ENCODE peak calls at places on chromosomes 1 and 21, in seven cellular contexts. B is HCT116, X is K562, R is H1, K is SK-N-SH, T is HepG2, W is GM12878. J is an unnamed sample.

GRCh38 chr1:237316352-237316751 is 274.4 kb downstream of the RYR2 start:
- DNase-seq in B (no peak), X (no peak), R (no peak), K (no peak), T (no peak), W (no peak), J (no peak)

GRCh38 chr1:77347646-77348045 is 65.8 kb downstream of the AK5 start:
- DNase-seq in B (peak), X (peak), R (no peak), K (no peak), T (peak), W (no peak), J (peak)

GRCh38 chr1:55696181-55696580 is 481.0 kb upstream of the USP24 start:
- DNase-seq in B (no peak), X (no peak), R (no peak), K (no peak), T (no peak), W (no peak), J (no peak)

GRCh38 chr1:46568614-46569013 is 17.2 kb upstream of the KNCN start:
- DNase-seq in B (no peak), X (no peak), R (no peak), K (no peak), T (no peak), W (no peak), J (no peak)

GRCh38 chr1:93652335-93652949 is 29.2 kb downstream of the BCAR3 start:
- DNase-seq in B (no peak), X (no peak), R (no peak), K (no peak), T (no peak), W (no peak), J (no peak)

GRCh38 chr1:175978926-175979325 is 228.2 kb downstream of the COP1 start:
- DNase-seq in B (no peak), X (no peak), R (no peak), K (no peak), T (no peak), W (no peak), J (peak)

GRCh38 chr1:32363713-32364112 is 1.4 kb downstream of the TSSK3 start:
- DNase-seq in B (no peak), X (no peak), R (no peak), K (no peak), T (no peak), W (no peak), J (no peak)

GRCh38 chr1:1841575-1841991 is 49.3 kb downstream of the GNB1 start:
- DNase-seq in B (no peak), X (no peak), R (no peak), K (no peak), T (no peak), W (no peak), J (no peak)

GRCh38 chr1:77874804-77875445 is 13.5 kb upstream of the NEXN start:
- DNase-seq in B (no peak), X (no peak), R (no peak), K (no peak), T (no peak), W (no peak), J (no peak)

DNA sequence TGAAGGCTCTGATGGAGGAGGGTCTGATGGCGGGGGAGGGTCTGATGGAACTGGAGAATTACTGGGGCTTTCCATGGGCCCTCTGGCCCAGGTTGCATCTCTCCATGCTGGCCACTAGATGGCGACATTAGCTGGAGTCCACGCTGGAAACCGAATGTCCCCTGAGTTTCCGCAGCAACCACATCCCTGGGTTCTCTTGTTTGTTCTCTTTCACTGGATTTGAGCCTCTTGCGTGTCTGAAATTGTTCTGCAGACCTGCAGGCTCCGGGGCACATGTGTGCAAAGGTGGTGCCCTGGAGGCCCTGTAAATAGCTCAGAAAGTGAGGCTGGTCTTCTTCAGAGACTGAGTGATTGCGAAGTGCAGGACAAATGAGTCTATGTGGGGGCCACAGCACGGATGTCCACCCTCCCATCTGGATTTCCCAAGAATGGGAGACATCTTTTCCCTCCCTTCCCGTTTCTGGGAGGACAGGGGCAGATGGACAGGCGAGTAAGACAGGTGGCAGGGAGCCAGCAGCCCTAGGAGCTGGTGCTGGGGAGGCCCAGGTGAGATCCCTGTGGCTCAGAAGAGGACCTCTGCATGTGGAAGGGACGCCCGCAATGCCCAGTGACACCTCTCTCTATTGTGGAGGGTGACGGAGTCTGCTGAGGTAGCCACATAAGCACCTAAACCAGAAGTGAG is 73.2 kb upstream of the ABCG1 start:
- DNase-seq in B (peak), X (peak), R (peak), K (peak), T (peak), W (peak), J (peak)
- TF ChIP-seq POLR2AphosphoS5 in B (no peak), X (no peak), R (no peak), K (no peak), T (no peak), W (no peak), J (no peak)

GRCh38 chr1:12519708-12520364 is 98.2 kb downstream of the DHRS3 start:
- DNase-seq in B (no peak), X (no peak), R (no peak), K (no peak), T (no peak), W (no peak), J (no peak)

GRCh38 chr1:12515234-12515633 is 102.8 kb downstream of the DHRS3 start:
- DNase-seq in B (no peak), X (no peak), R (no peak), K (no peak), T (no peak), W (no peak), J (no peak)

GRCh38 chr1:12516741-12517140 is 101.3 kb downstream of the DHRS3 start:
- DNase-seq in B (no peak), X (no peak), R (no peak), K (no peak), T (no peak), W (no peak), J (no peak)

GRCh38 chr1:12521096-12521495 is 96.9 kb downstream of the DHRS3 start:
- DNase-seq in B (no peak), X (no peak), R (no peak), K (peak), T (no peak), W (no peak), J (no peak)

GRCh38 chr1:12518956-12519707 is 98.9 kb downstream of the DHRS3 start:
- DNase-seq in B (no peak), X (no peak), R (no peak), K (no peak), T (no peak), W (no peak), J (peak)
- H3K9ac ChIP-seq in B (no peak), X (no peak), R (no peak), K (no peak), T (no peak), W (no peak), J (no peak)

DNA sequence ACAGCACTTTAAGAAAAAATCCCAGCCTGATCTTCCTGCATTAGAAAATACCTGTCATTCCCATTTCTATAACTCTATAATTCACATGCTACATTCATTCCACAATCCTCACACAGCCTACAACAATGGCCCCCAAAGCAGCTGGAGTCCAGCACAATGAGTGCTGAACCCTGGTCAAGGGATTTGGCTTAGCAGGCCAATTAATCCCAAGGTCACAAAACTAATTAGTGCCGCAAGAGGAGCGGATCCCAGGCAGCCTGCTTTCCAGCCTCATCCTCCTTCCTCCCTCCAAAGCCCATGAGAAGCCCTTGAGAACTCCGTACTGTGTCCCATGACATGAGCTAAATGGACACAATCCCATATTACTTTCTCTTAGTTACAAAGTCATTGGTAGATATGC is 94.9 kb downstream of the DAB1 start:
- DNase-seq in B (no peak), X (no peak), R (no peak), K (no peak), T (no peak), W (no peak), J (no peak)
- H2AFZ ChIP-seq in B (no peak), X (no peak), R (no peak), K (no peak), T (no peak), W (no peak), J (no peak)

GRCh38 chr1:159084867-159085266 is 8.3 kb upstream of the AIM2 start:
- DNase-seq in B (no peak), X (no peak), R (no peak), K (no peak), T (no peak), W (no peak), J (no peak)
- TF ChIP-seq POLR2AphosphoS5 in B (no peak), X (no peak), R (no peak), K (no peak), T (no peak), W (no peak), J (no peak)

GRCh38 chr1:94884101-94884875 is 42.6 kb downstream of the CNN3 start:
- DNase-seq in B (no peak), X (no peak), R (peak), K (peak), T (peak), W (no peak), J (no peak)
- H3K9ac ChIP-seq in B (no peak), X (no peak), R (no peak), K (peak), T (peak), W (no peak), J (no peak)

GRCh38 chr1:74733616-74734484 is 898 bp downstream of the TYW3 start:
- DNase-seq in B (peak), X (peak), R (no peak), K (peak), T (peak), W (no peak), J (peak)
- H2AFZ ChIP-seq in B (peak), X (peak), R (peak), K (peak), T (peak), W (peak), J (peak)

GRCh38 chr1:232558974-232559373 is 71.0 kb downstream of the SIPA1L2 start:
- DNase-seq in B (no peak), X (no peak), R (no peak), K (no peak), T (no peak), W (no peak), J (peak)
- TF ChIP-seq POLR2AphosphoS5 in B (no peak), X (no peak), R (no peak), K (no peak), T (no peak), W (no peak), J (no peak)

GRCh38 chr1:244874974-244875579 is 10.7 kb upstream of the HNRNPU start:
- DNase-seq in B (no peak), X (no peak), R (no peak), K (no peak), T (no peak), W (no peak), J (no peak)
- H3K9ac ChIP-seq in B (no peak), X (no peak), R (no peak), K (no peak), T (no peak), W (no peak), J (no peak)

DNA sequence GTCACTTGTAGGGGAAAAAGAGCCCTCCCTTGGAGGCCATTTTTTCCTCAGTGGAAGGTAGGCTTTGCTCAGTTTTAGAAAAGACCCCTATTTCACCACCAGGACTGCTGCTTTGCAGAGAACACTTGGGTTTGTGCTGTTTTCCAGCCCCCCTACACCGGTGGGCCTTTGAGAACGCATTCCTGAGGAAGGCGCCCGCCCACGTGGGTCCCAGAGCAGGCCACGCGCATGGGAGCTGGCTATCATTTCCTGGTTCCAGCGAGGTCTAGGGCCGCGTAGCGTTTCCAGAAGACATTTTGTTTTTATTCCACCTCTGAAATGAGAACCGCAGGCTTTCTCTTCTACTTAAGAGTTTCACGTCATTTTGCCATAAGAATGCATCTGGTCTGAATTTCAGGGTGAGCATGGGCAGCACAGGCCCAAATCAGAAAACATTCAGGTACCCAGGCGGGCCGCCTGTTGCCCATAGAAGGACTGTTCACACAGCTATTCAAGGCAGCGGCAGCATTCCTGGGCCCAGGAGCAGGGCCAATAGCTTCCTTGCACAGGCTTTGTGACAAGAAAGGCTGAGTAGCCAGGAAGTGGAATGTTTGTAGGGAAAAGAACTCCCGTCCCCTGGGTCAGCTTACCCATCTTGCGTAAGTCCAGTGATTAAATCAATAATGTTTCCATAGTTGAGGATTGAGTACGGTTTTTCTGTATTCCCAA is 1.3 kb upstream of the KLHL21 start:
- DNase-seq in B (no peak), X (no peak), R (peak), K (no peak), T (peak), W (no peak), J (peak)
- H2AFZ ChIP-seq in B (peak), X (peak), R (no peak), K (no peak), T (no peak), W (peak), J (peak)

J was measured in endothelial cell of umbilical vein.